ENCODE peak calls at places on chromosomes 16 and 17, in four cellular contexts. One of them, this sample, is unnamed.

GRCh38 chr17:81845881-81846742 is 11.3 kb upstream of the PPP1R27 start:
- DNase-seq in GM06990: no peak
- DNase-seq in activated naive CD4-positive, alpha-beta T cell: no peak
- DNase-seq in AML-193: no peak
- DNase-seq in this sample: no peak

GRCh38 chr17:80981062-80981902 is 10.4 kb upstream of the CHMP6 start:
- DNase-seq in activated naive CD4-positive, alpha-beta T cell: peak
- DNase-seq in GM06990: peak
- DNase-seq in AML-193: peak
- DNase-seq in this sample: no peak

GRCh38 chr16:4894276-4895150 is 42.4 kb downstream of the PPL start:
- DNase-seq in GM06990: no peak
- DNase-seq in AML-193: no peak
- DNase-seq in activated naive CD4-positive, alpha-beta T cell: no peak
- DNase-seq in this sample: no peak

GRCh38 chr17:57257213-57257873 is 1.0 kb downstream of the MSI2 start:
- DNase-seq in AML-193: peak
- DNase-seq in activated naive CD4-positive, alpha-beta T cell: no peak
- DNase-seq in GM06990: no peak
- DNase-seq in this sample: no peak

GRCh38 chr16:58027341-58028167 is 2.0 kb downstream of the MMP15 start:
- DNase-seq in AML-193: no peak
- DNase-seq in activated naive CD4-positive, alpha-beta T cell: no peak
- DNase-seq in GM06990: no peak
- DNase-seq in this sample: peak

GRCh38 chr16:70769131-70769530 is 31.8 kb downstream of the VAC14 start:
- DNase-seq in activated naive CD4-positive, alpha-beta T cell: no peak
- DNase-seq in AML-193: no peak
- DNase-seq in GM06990: no peak
- DNase-seq in this sample: no peak

GRCh38 chr17:40021471-40021961 is 6.3 kb downstream of the CSF3 start:
- DNase-seq in activated naive CD4-positive, alpha-beta T cell: no peak
- DNase-seq in GM06990: no peak
- DNase-seq in AML-193: no peak
- DNase-seq in this sample: peak

GRCh38 chr17:692116-692515 is 22.5 kb downstream of the VPS53 start:
- DNase-seq in activated naive CD4-positive, alpha-beta T cell: no peak
- DNase-seq in GM06990: no peak
- DNase-seq in AML-193: no peak
- DNase-seq in this sample: peak

GRCh38 chr16:15597822-15598647 is 44.9 kb downstream of the MARF1 start:
- DNase-seq in GM06990: no peak
- DNase-seq in activated naive CD4-positive, alpha-beta T cell: no peak
- DNase-seq in AML-193: no peak
- DNase-seq in this sample: no peak

GRCh38 chr17:77736721-77737120 is 221.8 kb upstream of the TNRC6C start:
- DNase-seq in GM06990: no peak
- DNase-seq in activated naive CD4-positive, alpha-beta T cell: no peak
- DNase-seq in AML-193: no peak
- DNase-seq in this sample: no peak